ENCODE peak calls at places on chromosome 13, in seven cellular contexts. One of them, this sample, is unnamed.

GRCh38 chr13:113083402-113084061 is 22.1 kb upstream of the F7 start:
- DNase-seq in cardiac muscle cell: peak; percentile 44
- DNase-seq in GM06990: no peak
- DNase-seq in fibroblast of lung: peak; percentile 30
- DNase-seq in K562: peak; percentile 26
- DNase-seq in A549: no peak
- DNase-seq in effector memory CD4-positive, alpha-beta T cell: no peak
- DNase-seq in this sample: no peak

GRCh38 chr13:67119481-67119883 is 110.7 kb downstream of the PCDH9 start:
- DNase-seq in A549: peak; percentile 25
- DNase-seq in GM06990: no peak
- DNase-seq in fibroblast of lung: peak; percentile 96
- DNase-seq in K562: no peak
- DNase-seq in effector memory CD4-positive, alpha-beta T cell: no peak
- DNase-seq in cardiac muscle cell: peak; percentile 79
- DNase-seq in this sample: no peak

GRCh38 chr13:95137096-95137495 is 164.2 kb downstream of the ABCC4 start:
- DNase-seq in A549: no peak
- DNase-seq in fibroblast of lung: peak; percentile 15
- DNase-seq in K562: no peak
- DNase-seq in effector memory CD4-positive, alpha-beta T cell: no peak
- DNase-seq in cardiac muscle cell: no peak
- DNase-seq in GM06990: peak; percentile 22
- DNase-seq in this sample: no peak

GRCh38 chr13:82878536-82878935 is 1003.7 kb downstream of the SLITRK1 start:
- DNase-seq in fibroblast of lung: peak; percentile 30
- DNase-seq in GM06990: no peak
- DNase-seq in effector memory CD4-positive, alpha-beta T cell: no peak
- DNase-seq in K562: no peak
- DNase-seq in A549: no peak
- DNase-seq in cardiac muscle cell: peak; percentile 1
- DNase-seq in this sample: no peak

GRCh38 chr13:64074989-64075474 is 2659.4 kb upstream of the PCDH20 start:
- DNase-seq in effector memory CD4-positive, alpha-beta T cell: no peak
- DNase-seq in GM06990: no peak
- DNase-seq in fibroblast of lung: no peak
- DNase-seq in A549: no peak
- DNase-seq in K562: peak; percentile 32
- DNase-seq in cardiac muscle cell: no peak
- DNase-seq in this sample: no peak

GRCh38 chr13:43805071-43805468 is 18.3 kb upstream of the ENOX1 start:
- DNase-seq in fibroblast of lung: peak; percentile 92
- DNase-seq in cardiac muscle cell: peak; percentile 62
- DNase-seq in K562: no peak
- DNase-seq in A549: peak; percentile 55
- DNase-seq in effector memory CD4-positive, alpha-beta T cell: no peak
- DNase-seq in GM06990: no peak
- DNase-seq in this sample: no peak

GRCh38 chr13:80359459-80360297 is 18.8 kb upstream of the SPRY2 start:
- DNase-seq in effector memory CD4-positive, alpha-beta T cell: no peak
- DNase-seq in K562: peak; percentile 79
- DNase-seq in fibroblast of lung: no peak
- DNase-seq in A549: no peak
- DNase-seq in GM06990: no peak
- DNase-seq in cardiac muscle cell: peak; percentile 62
- DNase-seq in this sample: no peak

GRCh38 chr13:60112771-60113170 is 51.0 kb downstream of the DIAPH3 start:
- DNase-seq in fibroblast of lung: peak; percentile 65
- DNase-seq in K562: no peak
- DNase-seq in cardiac muscle cell: peak; percentile 19
- DNase-seq in A549: no peak
- DNase-seq in GM06990: no peak
- DNase-seq in effector memory CD4-positive, alpha-beta T cell: no peak
- DNase-seq in this sample: no peak

GRCh38 chr13:34747507-34747906 is 194.6 kb upstream of the NBEA start:
- DNase-seq in A549: no peak
- DNase-seq in K562: no peak
- DNase-seq in cardiac muscle cell: peak; percentile 25
- DNase-seq in effector memory CD4-positive, alpha-beta T cell: no peak
- DNase-seq in GM06990: no peak
- DNase-seq in fibroblast of lung: no peak
- DNase-seq in this sample: no peak

GRCh38 chr13:82797876-82798275 is 1084.4 kb downstream of the SLITRK1 start:
- DNase-seq in fibroblast of lung: no peak
- DNase-seq in K562: no peak
- DNase-seq in GM06990: no peak
- DNase-seq in cardiac muscle cell: no peak
- DNase-seq in effector memory CD4-positive, alpha-beta T cell: no peak
- DNase-seq in A549: no peak
- DNase-seq in this sample: no peak

GRCh38 chr13:51261610-51262249 is 39.5 kb downstream of the FAM124A start:
- DNase-seq in cardiac muscle cell: no peak
- DNase-seq in K562: no peak
- DNase-seq in A549: no peak
- DNase-seq in GM06990: no peak
- DNase-seq in effector memory CD4-positive, alpha-beta T cell: no peak
- DNase-seq in fibroblast of lung: no peak
- DNase-seq in this sample: no peak
- H3K4me3 ChIP-seq in cardiac muscle cell: no peak overlapping the region
- H3K4me3 ChIP-seq in K562: no peak overlapping the region
- H3K4me3 ChIP-seq in A549: no peak overlapping the region
- H3K4me3 ChIP-seq in GM06990: no peak overlapping the region
- H3K4me3 ChIP-seq in effector memory CD4-positive, alpha-beta T cell: no peak overlapping the region
- H3K4me3 ChIP-seq in fibroblast of lung: no peak overlapping the region
- H3K4me3 ChIP-seq in this sample: no peak overlapping the region

GRCh38 chr13:30870049-30870884 is 35.8 kb upstream of the MEDAG start:
- DNase-seq in cardiac muscle cell: peak; percentile 99
- DNase-seq in A549: no peak
- DNase-seq in effector memory CD4-positive, alpha-beta T cell: no peak
- DNase-seq in K562: peak; percentile 81
- DNase-seq in fibroblast of lung: peak; percentile 99
- DNase-seq in GM06990: peak; percentile 66
- DNase-seq in this sample: peak; percentile 60
- H3K4me3 ChIP-seq in cardiac muscle cell: no peak overlapping the region
- H3K4me3 ChIP-seq in A549: no peak overlapping the region
- H3K4me3 ChIP-seq in effector memory CD4-positive, alpha-beta T cell: no peak overlapping the region
- H3K4me3 ChIP-seq in K562: peak overlapping the region; percentile 21
- H3K4me3 ChIP-seq in fibroblast of lung: peak overlapping the region; percentile 29
- H3K4me3 ChIP-seq in GM06990: no peak overlapping the region
- H3K4me3 ChIP-seq in this sample: no peak overlapping the region

GRCh38 chr13:71760226-71760591 is 106.8 kb downstream of the DACH1 start:
- DNase-seq in GM06990: no peak
- DNase-seq in K562: no peak
- DNase-seq in fibroblast of lung: no peak
- DNase-seq in A549: no peak
- DNase-seq in effector memory CD4-positive, alpha-beta T cell: no peak
- DNase-seq in cardiac muscle cell: no peak
- DNase-seq in this sample: no peak
- H3K4me3 ChIP-seq in GM06990: no peak overlapping the region
- H3K4me3 ChIP-seq in K562: no peak overlapping the region
- H3K4me3 ChIP-seq in fibroblast of lung: no peak overlapping the region
- H3K4me3 ChIP-seq in A549: no peak overlapping the region
- H3K4me3 ChIP-seq in effector memory CD4-positive, alpha-beta T cell: no peak overlapping the region
- H3K4me3 ChIP-seq in cardiac muscle cell: no peak overlapping the region
- H3K4me3 ChIP-seq in this sample: no peak overlapping the region

GRCh38 chr13:100600915-100601314 is 12.3 kb upstream of the GGACT start:
- DNase-seq in fibroblast of lung: no peak
- DNase-seq in cardiac muscle cell: no peak
- DNase-seq in GM06990: no peak
- DNase-seq in A549: no peak
- DNase-seq in K562: peak; percentile 91
- DNase-seq in effector memory CD4-positive, alpha-beta T cell: no peak
- DNase-seq in this sample: no peak

GRCh38 chr13:100601716-100602115 is 13.1 kb upstream of the GGACT start:
- DNase-seq in GM06990: no peak
- DNase-seq in effector memory CD4-positive, alpha-beta T cell: no peak
- DNase-seq in A549: no peak
- DNase-seq in K562: peak; percentile 75
- DNase-seq in fibroblast of lung: no peak
- DNase-seq in cardiac muscle cell: no peak
- DNase-seq in this sample: no peak

GRCh38 chr13:100608906-100609305 is 20.3 kb upstream of the GGACT start:
- DNase-seq in fibroblast of lung: peak; percentile 55
- DNase-seq in GM06990: peak; percentile 35
- DNase-seq in K562: peak; percentile 75
- DNase-seq in effector memory CD4-positive, alpha-beta T cell: no peak
- DNase-seq in A549: no peak
- DNase-seq in cardiac muscle cell: no peak
- DNase-seq in this sample: no peak

GRCh38 chr13:100602472-100603142 is 14.0 kb upstream of the GGACT start:
- DNase-seq in effector memory CD4-positive, alpha-beta T cell: no peak
- DNase-seq in A549: no peak
- DNase-seq in GM06990: no peak
- DNase-seq in cardiac muscle cell: no peak
- DNase-seq in K562: no peak
- DNase-seq in fibroblast of lung: peak; percentile 18
- DNase-seq in this sample: no peak

GRCh38 chr13:100604909-100605308 is 16.3 kb upstream of the GGACT start:
- DNase-seq in cardiac muscle cell: no peak
- DNase-seq in K562: no peak
- DNase-seq in GM06990: no peak
- DNase-seq in effector memory CD4-positive, alpha-beta T cell: no peak
- DNase-seq in A549: no peak
- DNase-seq in fibroblast of lung: no peak
- DNase-seq in this sample: no peak
- H3K4me3 ChIP-seq in cardiac muscle cell: no peak overlapping the region
- H3K4me3 ChIP-seq in K562: no peak overlapping the region
- H3K4me3 ChIP-seq in GM06990: no peak overlapping the region
- H3K4me3 ChIP-seq in effector memory CD4-positive, alpha-beta T cell: no peak overlapping the region
- H3K4me3 ChIP-seq in A549: no peak overlapping the region
- H3K4me3 ChIP-seq in fibroblast of lung: no peak overlapping the region
- H3K4me3 ChIP-seq in this sample: no peak overlapping the region

GRCh38 chr13:110875243-110875642 is 39.6 kb downstream of the ANKRD10 start:
- DNase-seq in cardiac muscle cell: no peak
- DNase-seq in A549: no peak
- DNase-seq in fibroblast of lung: no peak
- DNase-seq in effector memory CD4-positive, alpha-beta T cell: no peak
- DNase-seq in K562: peak; percentile 45
- DNase-seq in GM06990: no peak
- DNase-seq in this sample: no peak
- H3K4me3 ChIP-seq in cardiac muscle cell: peak overlapping the region; percentile 41
- H3K4me3 ChIP-seq in A549: peak overlapping the region; percentile 51
- H3K4me3 ChIP-seq in fibroblast of lung: peak overlapping the region; percentile 51
- H3K4me3 ChIP-seq in effector memory CD4-positive, alpha-beta T cell: no peak overlapping the region
- H3K4me3 ChIP-seq in K562: no peak overlapping the region
- H3K4me3 ChIP-seq in GM06990: no peak overlapping the region
- H3K4me3 ChIP-seq in this sample: peak overlapping the region; percentile 43

GRCh38 chr13:91174886-91175501 is 172.5 kb upstream of the MIR17HG start:
- DNase-seq in cardiac muscle cell: peak; percentile 19
- DNase-seq in A549: no peak
- DNase-seq in effector memory CD4-positive, alpha-beta T cell: no peak
- DNase-seq in GM06990: no peak
- DNase-seq in fibroblast of lung: peak; percentile 12
- DNase-seq in K562: no peak
- DNase-seq in this sample: no peak
- H3K4me3 ChIP-seq in cardiac muscle cell: peak overlapping the region; percentile 10
- H3K4me3 ChIP-seq in A549: peak overlapping the region; percentile 49
- H3K4me3 ChIP-seq in effector memory CD4-positive, alpha-beta T cell: no peak overlapping the region
- H3K4me3 ChIP-seq in GM06990: no peak overlapping the region
- H3K4me3 ChIP-seq in fibroblast of lung: no peak overlapping the region
- H3K4me3 ChIP-seq in K562: no peak overlapping the region
- H3K4me3 ChIP-seq in this sample: no peak overlapping the region

GRCh38 chr13:21435710-21436151 is 23.4 kb downstream of the ZDHHC20 start:
- DNase-seq in effector memory CD4-positive, alpha-beta T cell: peak; percentile 4
- DNase-seq in cardiac muscle cell: peak; percentile 79
- DNase-seq in K562: peak; percentile 79
- DNase-seq in GM06990: peak; percentile 75
- DNase-seq in fibroblast of lung: peak; percentile 92
- DNase-seq in A549: peak; percentile 22
- DNase-seq in this sample: no peak
- H3K4me3 ChIP-seq in effector memory CD4-positive, alpha-beta T cell: no peak overlapping the region
- H3K4me3 ChIP-seq in cardiac muscle cell: no peak overlapping the region
- H3K4me3 ChIP-seq in K562: no peak overlapping the region
- H3K4me3 ChIP-seq in GM06990: no peak overlapping the region
- H3K4me3 ChIP-seq in fibroblast of lung: no peak overlapping the region
- H3K4me3 ChIP-seq in A549: no peak overlapping the region
- H3K4me3 ChIP-seq in this sample: no peak overlapping the region